ENCODE peak calls at places on chromosomes 6 and 20, in seven cellular contexts. One of them, this sample, is unnamed.

GRCh38 chr6:36757206-36757605 is 59.6 kb downstream of the RAB44 start:
- DNase-seq in CD8-positive, alpha-beta T cell: no peak
- DNase-seq in A673: no peak
- DNase-seq in thyroid gland: no peak
- DNase-seq in GM10248: peak
- DNase-seq in CD4-positive, alpha-beta T cell: no peak
- DNase-seq in foreskin fibroblast: no peak
- DNase-seq in this sample: no peak

GRCh38 chr6:15464211-15464725 is 198.6 kb downstream of the DTNBP1 start:
- DNase-seq in CD8-positive, alpha-beta T cell: peak
- DNase-seq in A673: peak
- DNase-seq in CD4-positive, alpha-beta T cell: peak
- DNase-seq in thyroid gland: peak
- DNase-seq in foreskin fibroblast: no peak
- DNase-seq in GM10248: peak
- DNase-seq in this sample: no peak

GRCh38 chr6:53654745-53655240 is 10.8 kb downstream of the KLHL31 start:
- DNase-seq in GM10248: no peak
- DNase-seq in CD8-positive, alpha-beta T cell: no peak
- DNase-seq in foreskin fibroblast: no peak
- DNase-seq in A673: no peak
- DNase-seq in thyroid gland: no peak
- DNase-seq in CD4-positive, alpha-beta T cell: no peak
- DNase-seq in this sample: no peak

GRCh38 chr20:48015943-48016723 is 230.9 kb upstream of the SULF2 start:
- DNase-seq in A673: no peak
- DNase-seq in GM10248: no peak
- DNase-seq in foreskin fibroblast: no peak
- DNase-seq in thyroid gland: no peak
- DNase-seq in CD4-positive, alpha-beta T cell: no peak
- DNase-seq in CD8-positive, alpha-beta T cell: no peak
- DNase-seq in this sample: no peak

GRCh38 chr6:53066059-53066406 is 829 bp downstream of the FBXO9 start:
- DNase-seq in thyroid gland: peak
- DNase-seq in CD4-positive, alpha-beta T cell: peak
- DNase-seq in A673: peak
- DNase-seq in CD8-positive, alpha-beta T cell: no peak
- DNase-seq in foreskin fibroblast: no peak
- DNase-seq in GM10248: peak
- DNase-seq in this sample: no peak

GRCh38 chr6:100309174-100309573 is 155.5 kb downstream of the SIM1 start:
- DNase-seq in GM10248: no peak
- DNase-seq in CD4-positive, alpha-beta T cell: no peak
- DNase-seq in foreskin fibroblast: no peak
- DNase-seq in CD8-positive, alpha-beta T cell: no peak
- DNase-seq in A673: no peak
- DNase-seq in thyroid gland: no peak
- DNase-seq in this sample: no peak

GRCh38 chr6:37049990-37050853 is 44.8 kb downstream of the FGD2 start:
- DNase-seq in CD4-positive, alpha-beta T cell: peak
- DNase-seq in CD8-positive, alpha-beta T cell: peak
- DNase-seq in GM10248: peak
- DNase-seq in A673: no peak
- DNase-seq in foreskin fibroblast: no peak
- DNase-seq in thyroid gland: peak
- DNase-seq in this sample: no peak

GRCh38 chr6:63527658-63528514 is 44.4 kb upstream of the LOC128125822 start:
- DNase-seq in A673: peak
- DNase-seq in thyroid gland: no peak
- DNase-seq in CD8-positive, alpha-beta T cell: no peak
- DNase-seq in CD4-positive, alpha-beta T cell: no peak
- DNase-seq in foreskin fibroblast: peak
- DNase-seq in GM10248: no peak
- DNase-seq in this sample: no peak

GRCh38 chr6:42179956-42180335 is 6.8 kb downstream of the GUCA1A start:
- DNase-seq in CD4-positive, alpha-beta T cell: no peak
- DNase-seq in foreskin fibroblast: no peak
- DNase-seq in CD8-positive, alpha-beta T cell: no peak
- DNase-seq in A673: no peak
- DNase-seq in thyroid gland: no peak
- DNase-seq in GM10248: no peak
- DNase-seq in this sample: no peak

GRCh38 chr20:48905322-48905647 is 16.2 kb upstream of the ARFGEF2 start:
- DNase-seq in A673: no peak
- DNase-seq in CD4-positive, alpha-beta T cell: no peak
- DNase-seq in foreskin fibroblast: no peak
- DNase-seq in CD8-positive, alpha-beta T cell: no peak
- DNase-seq in thyroid gland: no peak
- DNase-seq in GM10248: no peak
- DNase-seq in this sample: no peak

GRCh38 chr6:37971711-37972410 is 152.3 kb downstream of the ZFAND3 start:
- DNase-seq in CD4-positive, alpha-beta T cell: no peak
- DNase-seq in foreskin fibroblast: no peak
- DNase-seq in CD8-positive, alpha-beta T cell: no peak
- DNase-seq in A673: peak
- DNase-seq in thyroid gland: no peak
- DNase-seq in GM10248: no peak
- DNase-seq in this sample: no peak

GRCh38 chr6:159012201-159012600 is 12.2 kb upstream of the RSPH3 start:
- DNase-seq in foreskin fibroblast: no peak
- DNase-seq in A673: no peak
- DNase-seq in GM10248: no peak
- DNase-seq in CD8-positive, alpha-beta T cell: no peak
- DNase-seq in thyroid gland: no peak
- DNase-seq in CD4-positive, alpha-beta T cell: no peak
- DNase-seq in this sample: no peak

GRCh38 chr20:40768105-40768504 is 79.1 kb upstream of the MAFB start:
- DNase-seq in foreskin fibroblast: no peak
- DNase-seq in A673: no peak
- DNase-seq in CD4-positive, alpha-beta T cell: no peak
- DNase-seq in CD8-positive, alpha-beta T cell: no peak
- DNase-seq in thyroid gland: no peak
- DNase-seq in GM10248: no peak
- DNase-seq in this sample: no peak

GRCh38 chr6:42970859-42971612 is 7.9 kb downstream of the PEX6 start:
- DNase-seq in CD8-positive, alpha-beta T cell: no peak
- DNase-seq in foreskin fibroblast: no peak
- DNase-seq in GM10248: no peak
- DNase-seq in A673: peak
- DNase-seq in CD4-positive, alpha-beta T cell: no peak
- DNase-seq in thyroid gland: no peak
- DNase-seq in this sample: no peak

GRCh38 chr20:58890454-58891075 is 38.0 kb downstream of the GNAS start:
- DNase-seq in foreskin fibroblast: peak
- DNase-seq in thyroid gland: peak
- DNase-seq in CD4-positive, alpha-beta T cell: peak
- DNase-seq in CD8-positive, alpha-beta T cell: peak
- DNase-seq in A673: peak
- DNase-seq in GM10248: peak
- DNase-seq in this sample: peak

GRCh38 chr6:14953806-14954205 is 292.1 kb upstream of the JARID2 start:
- DNase-seq in thyroid gland: no peak
- DNase-seq in CD8-positive, alpha-beta T cell: no peak
- DNase-seq in CD4-positive, alpha-beta T cell: no peak
- DNase-seq in A673: no peak
- DNase-seq in foreskin fibroblast: no peak
- DNase-seq in GM10248: no peak
- DNase-seq in this sample: no peak

GRCh38 chr6:110529907-110530306 is 53.5 kb upstream of the SLC22A16 start:
- DNase-seq in A673: no peak
- DNase-seq in foreskin fibroblast: peak
- DNase-seq in thyroid gland: no peak
- DNase-seq in GM10248: no peak
- DNase-seq in CD4-positive, alpha-beta T cell: no peak
- DNase-seq in CD8-positive, alpha-beta T cell: no peak
- DNase-seq in this sample: no peak

GRCh38 chr6:110415297-110415916 is at the start of gene DDO:
- DNase-seq in CD8-positive, alpha-beta T cell: no peak
- DNase-seq in A673: no peak
- DNase-seq in CD4-positive, alpha-beta T cell: no peak
- DNase-seq in foreskin fibroblast: no peak
- DNase-seq in thyroid gland: peak
- DNase-seq in GM10248: no peak
- DNase-seq in this sample: no peak

GRCh38 chr6:4281341-4282293 is 146.2 kb upstream of the ECI2 start:
- DNase-seq in CD8-positive, alpha-beta T cell: no peak
- DNase-seq in foreskin fibroblast: no peak
- DNase-seq in GM10248: peak
- DNase-seq in CD4-positive, alpha-beta T cell: no peak
- DNase-seq in A673: peak
- DNase-seq in thyroid gland: peak
- DNase-seq in this sample: no peak

GRCh38 chr6:96469312-96469711 is 52.3 kb upstream of the UFL1 start:
- DNase-seq in A673: no peak
- DNase-seq in GM10248: no peak
- DNase-seq in CD4-positive, alpha-beta T cell: no peak
- DNase-seq in foreskin fibroblast: no peak
- DNase-seq in CD8-positive, alpha-beta T cell: no peak
- DNase-seq in thyroid gland: no peak
- DNase-seq in this sample: no peak

GRCh38 chr6:96470296-96470695 is 51.3 kb upstream of the UFL1 start:
- DNase-seq in thyroid gland: no peak
- DNase-seq in foreskin fibroblast: no peak
- DNase-seq in GM10248: no peak
- DNase-seq in CD4-positive, alpha-beta T cell: no peak
- DNase-seq in A673: no peak
- DNase-seq in CD8-positive, alpha-beta T cell: no peak
- DNase-seq in this sample: no peak

GRCh38 chr6:96467814-96468213 is 53.8 kb upstream of the UFL1 start:
- DNase-seq in A673: no peak
- DNase-seq in CD8-positive, alpha-beta T cell: no peak
- DNase-seq in foreskin fibroblast: no peak
- DNase-seq in thyroid gland: no peak
- DNase-seq in CD4-positive, alpha-beta T cell: no peak
- DNase-seq in GM10248: no peak
- DNase-seq in this sample: no peak

GRCh38 chr6:96468281-96468680 is 53.3 kb upstream of the UFL1 start:
- DNase-seq in GM10248: no peak
- DNase-seq in CD4-positive, alpha-beta T cell: no peak
- DNase-seq in thyroid gland: no peak
- DNase-seq in foreskin fibroblast: no peak
- DNase-seq in CD8-positive, alpha-beta T cell: no peak
- DNase-seq in A673: no peak
- DNase-seq in this sample: no peak

GRCh38 chr6:96468681-96469224 is 52.9 kb upstream of the UFL1 start:
- DNase-seq in CD4-positive, alpha-beta T cell: no peak
- DNase-seq in foreskin fibroblast: no peak
- DNase-seq in thyroid gland: no peak
- DNase-seq in GM10248: no peak
- DNase-seq in A673: peak
- DNase-seq in CD8-positive, alpha-beta T cell: no peak
- DNase-seq in this sample: no peak
- TF ChIP-seq CTCF in CD4-positive, alpha-beta T cell: peak
- TF ChIP-seq CTCF in foreskin fibroblast: no peak
- TF ChIP-seq CTCF in thyroid gland: peak
- TF ChIP-seq CTCF in GM10248: peak
- TF ChIP-seq CTCF in A673: peak
- TF ChIP-seq CTCF in CD8-positive, alpha-beta T cell: no peak
- TF ChIP-seq CTCF in this sample: peak

DNA sequence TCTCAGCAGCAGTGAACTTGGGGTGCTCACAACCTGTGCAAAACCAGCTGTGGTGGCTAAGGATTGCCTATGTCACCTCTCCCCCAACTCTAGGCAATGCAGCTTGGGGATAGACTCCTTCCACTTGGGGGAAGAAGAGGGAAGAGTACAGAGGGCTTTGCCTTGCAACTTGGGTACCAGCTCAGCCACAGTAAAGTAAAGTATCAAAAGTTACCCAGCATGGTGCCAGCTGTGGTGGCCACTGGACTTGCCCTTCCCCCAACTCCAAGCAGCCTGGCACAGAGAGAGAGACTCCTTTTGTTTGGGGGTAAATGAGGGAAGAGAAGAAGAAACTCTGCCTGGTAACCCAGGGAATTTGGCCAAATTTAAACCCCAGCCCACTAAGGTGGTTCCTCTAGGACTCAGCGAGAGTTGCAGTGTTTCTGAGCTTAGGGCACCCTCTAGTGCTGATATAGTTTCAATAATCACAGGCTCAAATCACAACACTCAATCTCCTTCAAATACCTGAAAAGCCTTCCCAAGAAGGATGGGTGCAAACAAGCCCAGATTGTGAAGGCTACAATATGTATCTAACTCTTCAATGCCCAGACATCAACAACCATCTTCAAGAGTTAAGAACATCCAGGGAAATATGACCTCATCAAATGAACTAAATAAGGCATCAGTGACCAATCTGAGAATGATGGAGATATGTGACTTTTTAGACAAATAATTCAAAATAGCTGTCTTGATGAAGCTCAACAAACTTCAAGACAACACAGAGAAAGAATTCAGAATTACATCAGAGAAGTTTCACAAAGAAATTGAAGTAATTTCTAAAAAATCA is 7.6 kb upstream of the DEFB129 start:
- DNase-seq in CD8-positive, alpha-beta T cell: no peak
- DNase-seq in CD4-positive, alpha-beta T cell: no peak
- DNase-seq in GM10248: no peak
- DNase-seq in foreskin fibroblast: no peak
- DNase-seq in A673: peak
- DNase-seq in thyroid gland: peak
- DNase-seq in this sample: no peak
- TF ChIP-seq CTCF in CD8-positive, alpha-beta T cell: no peak
- TF ChIP-seq CTCF in CD4-positive, alpha-beta T cell: no peak
- TF ChIP-seq CTCF in GM10248: no peak
- TF ChIP-seq CTCF in foreskin fibroblast: peak
- TF ChIP-seq CTCF in A673: peak
- TF ChIP-seq CTCF in thyroid gland: no peak
- TF ChIP-seq CTCF in this sample: peak

DNA sequence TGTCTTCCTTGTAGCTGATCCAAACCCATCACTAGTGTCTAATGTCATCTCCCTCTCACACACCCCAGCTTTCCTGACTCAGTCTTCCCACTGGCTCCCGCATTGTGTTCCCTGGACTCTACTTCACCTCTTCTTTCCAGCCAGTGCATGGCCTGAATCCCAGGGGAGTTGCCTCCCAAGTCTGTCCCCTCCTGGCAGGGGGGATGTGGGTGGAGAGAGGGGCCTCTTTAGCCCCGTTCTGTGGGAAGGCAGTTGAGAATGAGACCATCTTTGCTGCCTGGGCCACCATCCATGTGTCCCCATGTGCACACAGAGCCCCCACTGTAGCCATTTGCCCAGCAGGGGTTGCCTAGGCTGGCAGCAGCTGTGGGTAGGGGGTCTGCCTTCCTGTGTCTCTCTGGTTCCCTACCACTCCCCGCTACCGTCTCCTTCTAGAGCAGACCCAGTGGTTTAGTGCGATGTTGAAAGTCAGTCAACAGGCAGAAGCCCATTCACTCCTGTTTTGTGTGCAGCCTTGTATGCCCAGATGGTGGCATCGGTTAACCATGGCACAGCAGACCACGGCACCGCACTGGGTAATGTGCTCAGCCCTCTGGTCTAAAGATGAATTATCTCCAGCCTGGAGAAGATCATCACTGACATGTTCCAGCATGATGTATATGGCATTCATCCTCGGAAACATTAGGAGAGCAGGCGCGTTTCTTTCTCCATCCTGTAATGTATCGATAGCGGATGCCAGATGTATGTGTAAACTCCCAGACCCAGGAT is 178.8 kb upstream of the SNX9 start:
- DNase-seq in thyroid gland: peak
- DNase-seq in foreskin fibroblast: no peak
- DNase-seq in GM10248: no peak
- DNase-seq in CD8-positive, alpha-beta T cell: no peak
- DNase-seq in A673: peak
- DNase-seq in CD4-positive, alpha-beta T cell: peak
- DNase-seq in this sample: no peak
- TF ChIP-seq CTCF in thyroid gland: no peak
- TF ChIP-seq CTCF in foreskin fibroblast: peak
- TF ChIP-seq CTCF in GM10248: no peak
- TF ChIP-seq CTCF in CD8-positive, alpha-beta T cell: no peak
- TF ChIP-seq CTCF in A673: peak
- TF ChIP-seq CTCF in CD4-positive, alpha-beta T cell: no peak
- TF ChIP-seq CTCF in this sample: peak

GRCh38 chr6:13315896-13316295 is 12.4 kb downstream of the TBC1D7 start:
- DNase-seq in GM10248: no peak
- DNase-seq in CD4-positive, alpha-beta T cell: no peak
- DNase-seq in thyroid gland: no peak
- DNase-seq in foreskin fibroblast: no peak
- DNase-seq in CD8-positive, alpha-beta T cell: no peak
- DNase-seq in A673: no peak
- DNase-seq in this sample: no peak
- TF ChIP-seq CTCF in GM10248: no peak
- TF ChIP-seq CTCF in CD4-positive, alpha-beta T cell: no peak
- TF ChIP-seq CTCF in thyroid gland: no peak
- TF ChIP-seq CTCF in foreskin fibroblast: no peak
- TF ChIP-seq CTCF in CD8-positive, alpha-beta T cell: no peak
- TF ChIP-seq CTCF in A673: no peak
- TF ChIP-seq CTCF in this sample: no peak

This sample was measured in chondrocyte.